ENCODE peak calls at places on chromosome 15, in six cellular contexts. B is mucosa of descending colon, I is heart left ventricle, A is right lobe of liver, C is psoas muscle, Y is cardiac muscle cell. N is an unnamed sample.

GRCh38 chr15:98154863-98155262 is 194.4 kb downstream of the ARRDC4 start:
- DNase-seq in B (no peak), I (no peak), A (no peak), C (no peak), Y (no peak), N (peak)

GRCh38 chr15:74365619-74366445 is 1.6 kb downstream of the CYP11A1 start:
- DNase-seq in B (no peak), I (peak), A (no peak), C (peak), Y (peak), N (no peak)

GRCh38 chr15:64772488-64772887 is 2.9 kb downstream of the RBPMS2 start:
- DNase-seq in B (no peak), I (no peak), A (no peak), C (no peak), Y (no peak), N (no peak)

GRCh38 chr15:42289166-42289565 is 15.9 kb upstream of the TMEM87A start:
- DNase-seq in B (no peak), I (no peak), A (no peak), C (no peak), Y (no peak), N (no peak)

GRCh38 chr15:87871130-87871737 is 385.3 kb downstream of the NTRK3 start:
- DNase-seq in B (no peak), I (no peak), A (no peak), C (no peak), Y (no peak), N (no peak)

GRCh38 chr15:89442671-89443307 is 53.6 kb downstream of the RHCG start:
- DNase-seq in B (peak), I (no peak), A (peak), C (no peak), Y (peak), N (no peak)

GRCh38 chr15:75107905-75108838 is 84.8 kb downstream of the PPCDC start:
- DNase-seq in B (peak), I (no peak), A (peak), C (no peak), Y (no peak), N (peak)

GRCh38 chr15:52678468-52679231 is 538 bp downstream of the ATOSA start:
- DNase-seq in B (peak), I (peak), A (peak), C (peak), Y (peak), N (no peak)

GRCh38 chr15:81291916-81292424 is 32.0 kb downstream of the STARD5 start:
- DNase-seq in B (no peak), I (no peak), A (no peak), C (no peak), Y (no peak), N (no peak)

GRCh38 chr15:101807345-101807945 is 4.1 kb downstream of the OR4F6 start:
- DNase-seq in B (no peak), I (no peak), A (no peak), C (no peak), Y (no peak), N (peak)

GRCh38 chr15:68012911-68013310 is 41.2 kb upstream of the PIAS1 start:
- DNase-seq in B (no peak), I (no peak), A (no peak), C (no peak), Y (no peak), N (no peak)

GRCh38 chr15:82100116-82100795 is 54.4 kb upstream of the MEX3B start:
- DNase-seq in B (no peak), I (no peak), A (no peak), C (no peak), Y (peak), N (no peak)

GRCh38 chr15:52370010-52370409 is 74.4 kb upstream of the MYO5C start:
- DNase-seq in B (no peak), I (no peak), A (no peak), C (no peak), Y (no peak), N (no peak)

GRCh38 chr15:37819191-37819590 is 115.2 kb upstream of the TMCO5A start:
- DNase-seq in B (no peak), I (no peak), A (no peak), C (no peak), Y (no peak), N (no peak)

GRCh38 chr15:68894208-68894607 is 36.1 kb upstream of the SPESP1 start:
- DNase-seq in B (no peak), I (no peak), A (no peak), C (no peak), Y (no peak), N (no peak)

GRCh38 chr15:24957691-24958090 is 2.9 kb downstream of the SNRPN start:
- DNase-seq in B (no peak), I (no peak), A (no peak), C (no peak), Y (peak), N (no peak)

DNA sequence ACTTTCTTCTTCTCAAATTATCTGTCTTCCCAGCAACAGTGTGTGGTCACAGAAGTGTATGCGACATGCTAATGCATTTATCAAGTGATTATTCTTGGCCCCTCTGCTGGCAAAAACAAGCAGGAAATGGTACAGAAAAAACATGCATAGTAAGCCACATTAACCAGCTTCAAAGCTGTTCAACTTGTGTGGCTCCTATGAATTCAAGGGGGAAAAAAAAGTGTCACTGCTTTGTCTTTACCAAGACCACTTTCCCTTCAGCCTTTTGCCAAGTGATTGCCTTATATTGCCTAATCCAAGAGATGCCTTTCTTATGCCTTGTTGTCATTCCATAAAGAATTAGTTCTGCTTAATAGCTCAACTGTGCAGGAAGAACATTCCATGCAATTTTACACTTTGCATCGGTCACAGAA is 39.1 kb downstream of the PRTG start:
- DNase-seq in B (no peak), I (no peak), A (no peak), C (no peak), Y (no peak), N (peak)
- H3K4me3 ChIP-seq in B (no peak), I (no peak), A (no peak), C (no peak), Y (no peak), N (no peak)

GRCh38 chr15:28105793-28106192 is 6.7 kb upstream of the OCA2 start:
- DNase-seq in B (no peak), I (no peak), A (no peak), C (no peak), Y (no peak), N (no peak)

GRCh38 chr15:28107111-28107893 is 8.2 kb upstream of the OCA2 start:
- DNase-seq in B (no peak), I (no peak), A (no peak), C (no peak), Y (peak), N (no peak)

GRCh38 chr15:28107894-28108255 is 8.8 kb upstream of the OCA2 start:
- DNase-seq in B (no peak), I (no peak), A (no peak), C (no peak), Y (no peak), N (no peak)

GRCh38 chr15:28105224-28105791 is 6.2 kb upstream of the OCA2 start:
- DNase-seq in B (no peak), I (no peak), A (no peak), C (no peak), Y (no peak), N (no peak)

GRCh38 chr15:28106294-28107110 is 7.4 kb upstream of the OCA2 start:
- DNase-seq in B (no peak), I (no peak), A (no peak), C (no peak), Y (peak), N (no peak)
- H3K4me3 ChIP-seq in B (no peak), I (peak), A (peak), C (peak), Y (peak), N (peak)

DNA sequence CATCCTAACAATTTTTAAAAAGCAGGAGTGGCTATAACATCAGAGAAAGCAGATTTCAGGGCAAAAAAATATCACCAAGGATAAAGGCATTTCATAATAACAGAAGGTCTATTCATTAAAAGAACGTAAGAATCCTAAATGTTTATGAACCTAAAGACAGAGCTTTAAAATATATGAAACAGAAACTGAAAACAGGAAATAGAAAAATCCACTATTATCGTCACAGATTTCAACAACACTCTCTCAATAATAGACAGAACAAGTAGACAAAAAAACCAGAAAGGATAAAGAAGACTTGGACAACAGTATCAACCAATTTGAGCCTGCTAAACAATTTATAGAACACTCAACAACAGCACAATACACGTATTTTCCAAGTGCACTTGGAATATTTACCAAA is 71.4 kb downstream of the FBXL22 start:
- DNase-seq in B (no peak), I (no peak), A (no peak), C (no peak), Y (no peak), N (no peak)
- H3K4me3 ChIP-seq in B (no peak), I (no peak), A (no peak), C (no peak), Y (no peak), N (no peak)

GRCh38 chr15:70703066-70703465 is 60.3 kb downstream of the UACA start:
- DNase-seq in B (no peak), I (no peak), A (no peak), C (no peak), Y (no peak), N (no peak)

GRCh38 chr15:70704166-70704565 is 59.2 kb downstream of the UACA start:
- DNase-seq in B (no peak), I (no peak), A (no peak), C (no peak), Y (no peak), N (no peak)

GRCh38 chr15:70702584-70702983 is 60.8 kb downstream of the UACA start:
- DNase-seq in B (no peak), I (no peak), A (no peak), C (no peak), Y (peak), N (no peak)

GRCh38 chr15:70703483-70703882 is 59.9 kb downstream of the UACA start:
- DNase-seq in B (no peak), I (no peak), A (no peak), C (no peak), Y (no peak), N (no peak)

GRCh38 chr15:70701891-70702568 is 61.3 kb downstream of the UACA start:
- DNase-seq in B (no peak), I (peak), A (no peak), C (no peak), Y (peak), N (peak)
- H3K4me3 ChIP-seq in B (no peak), I (peak), A (no peak), C (peak), Y (peak), N (peak)

GRCh38 chr15:70833897-70834765 is 19.8 kb downstream of the LARP6 start:
- DNase-seq in B (no peak), I (no peak), A (no peak), C (no peak), Y (no peak), N (peak)
- H3K4me3 ChIP-seq in B (no peak), I (no peak), A (no peak), C (no peak), Y (no peak), N (no peak)

DNA sequence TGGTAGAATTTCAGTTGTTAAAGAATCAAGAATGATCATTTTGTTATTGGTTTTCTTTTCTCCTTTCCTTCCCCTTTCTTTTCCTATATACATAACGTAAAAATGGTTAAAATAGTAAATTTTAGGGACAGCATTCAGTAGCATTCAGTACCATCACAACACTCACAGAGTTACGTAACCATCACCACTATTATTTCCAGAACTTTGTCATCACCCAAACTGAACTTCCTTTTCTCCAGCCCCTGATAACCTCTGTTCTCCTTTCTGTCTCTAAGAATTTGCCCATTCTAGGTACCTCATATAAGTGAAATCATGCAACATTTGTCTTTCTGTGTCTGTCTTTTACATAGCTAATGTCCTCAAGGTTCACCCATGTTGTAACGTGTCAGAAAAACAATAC is 165.4 kb downstream of the AKAP13 start:
- DNase-seq in B (no peak), I (no peak), A (no peak), C (no peak), Y (no peak), N (no peak)
- H3K4me3 ChIP-seq in B (no peak), I (no peak), A (no peak), C (no peak), Y (no peak), N (no peak)